ENCODE peak calls at places on chromosomes 12 and 14, in four cellular contexts. One of them, this sample, is unnamed.

GRCh38 chr12:53047221-53048032 is 2.4 kb upstream of the TNS2 start:
- DNase-seq in GM12878: no peak
- DNase-seq in K562: peak
- DNase-seq in HL-60: peak
- DNase-seq in this sample: peak

GRCh38 chr14:67526676-67527459 is 6.2 kb upstream of the PLEKHH1 start:
- DNase-seq in GM12878: peak
- DNase-seq in K562: peak
- DNase-seq in HL-60: no peak
- DNase-seq in this sample: no peak

GRCh38 chr12:130043685-130044421 is 118.4 kb upstream of the FZD10 start:
- DNase-seq in GM12878: no peak
- DNase-seq in K562: no peak
- DNase-seq in HL-60: no peak
- DNase-seq in this sample: no peak

GRCh38 chr14:69242311-69243224 is 17.4 kb upstream of the GALNT16 start:
- DNase-seq in GM12878: peak
- DNase-seq in K562: peak
- DNase-seq in HL-60: no peak
- DNase-seq in this sample: peak

GRCh38 chr14:44910826-44911225 is 50.9 kb downstream of the KLHL28 start:
- DNase-seq in GM12878: no peak
- DNase-seq in K562: no peak
- DNase-seq in HL-60: no peak
- DNase-seq in this sample: no peak

GRCh38 chr14:100056964-100057817 is 8.0 kb upstream of the EVL start:
- DNase-seq in GM12878: no peak
- DNase-seq in K562: peak
- DNase-seq in HL-60: no peak
- DNase-seq in this sample: no peak

GRCh38 chr14:71638523-71639196 is 293.6 kb upstream of the RGS6 start:
- DNase-seq in GM12878: no peak
- DNase-seq in K562: no peak
- DNase-seq in HL-60: no peak
- DNase-seq in this sample: no peak

GRCh38 chr12:133220521-133220920 is 15.2 kb downstream of the ANHX start:
- DNase-seq in GM12878: no peak
- DNase-seq in K562: no peak
- DNase-seq in HL-60: no peak
- DNase-seq in this sample: no peak

GRCh38 chr12:48001426-48002178 is 2.7 kb downstream of the COL2A1 start:
- DNase-seq in GM12878: no peak
- DNase-seq in K562: peak
- DNase-seq in HL-60: no peak
- DNase-seq in this sample: no peak

GRCh38 chr14:39442293-39442692 is 10.1 kb upstream of the FBXO33 start:
- DNase-seq in GM12878: no peak
- DNase-seq in K562: no peak
- DNase-seq in HL-60: no peak
- DNase-seq in this sample: no peak

GRCh38 chr14:63544641-63545234 is 1.6 kb upstream of the PPP2R5E start:
- DNase-seq in GM12878: no peak
- DNase-seq in K562: peak
- DNase-seq in HL-60: no peak
- DNase-seq in this sample: no peak

GRCh38 chr14:100549834-100550625 is 37.2 kb downstream of the BEGAIN start:
- DNase-seq in GM12878: no peak
- DNase-seq in K562: no peak
- DNase-seq in HL-60: no peak
- DNase-seq in this sample: no peak

DNA sequence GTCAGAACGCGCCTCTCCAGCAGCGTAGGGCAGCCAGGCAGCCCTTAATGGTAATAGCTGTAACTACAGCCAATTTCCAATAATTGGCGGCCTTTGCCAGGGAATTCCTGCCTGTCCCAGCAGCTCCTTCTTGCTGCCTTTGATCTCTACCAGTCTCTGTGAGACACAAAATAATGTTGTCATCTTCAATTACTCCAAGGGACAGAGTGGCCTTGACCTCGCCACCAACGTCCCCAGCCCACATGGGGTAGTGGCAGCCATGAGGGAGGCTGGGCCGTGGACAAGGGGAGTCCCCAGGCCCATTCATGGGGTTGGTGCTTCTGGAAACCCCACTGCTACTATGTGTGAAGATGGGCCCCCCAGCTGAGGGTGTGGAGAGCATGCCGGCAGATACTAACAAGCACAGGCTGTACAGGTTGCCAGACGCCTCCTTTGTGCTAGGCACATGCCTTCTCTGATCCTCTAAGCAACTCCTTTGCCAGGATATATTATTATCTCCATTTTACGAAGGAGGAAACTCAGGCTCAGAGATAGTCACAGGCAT is 17.4 kb upstream of the CLMN start:
- DNase-seq in GM12878: no peak
- DNase-seq in K562: no peak
- DNase-seq in HL-60: no peak
- DNase-seq in this sample: no peak
- TF ChIP-seq SPI1 in GM12878: no peak
- TF ChIP-seq SPI1 in K562: no peak
- TF ChIP-seq SPI1 in HL-60: no peak
- TF ChIP-seq SPI1 in this sample: no peak

DNA sequence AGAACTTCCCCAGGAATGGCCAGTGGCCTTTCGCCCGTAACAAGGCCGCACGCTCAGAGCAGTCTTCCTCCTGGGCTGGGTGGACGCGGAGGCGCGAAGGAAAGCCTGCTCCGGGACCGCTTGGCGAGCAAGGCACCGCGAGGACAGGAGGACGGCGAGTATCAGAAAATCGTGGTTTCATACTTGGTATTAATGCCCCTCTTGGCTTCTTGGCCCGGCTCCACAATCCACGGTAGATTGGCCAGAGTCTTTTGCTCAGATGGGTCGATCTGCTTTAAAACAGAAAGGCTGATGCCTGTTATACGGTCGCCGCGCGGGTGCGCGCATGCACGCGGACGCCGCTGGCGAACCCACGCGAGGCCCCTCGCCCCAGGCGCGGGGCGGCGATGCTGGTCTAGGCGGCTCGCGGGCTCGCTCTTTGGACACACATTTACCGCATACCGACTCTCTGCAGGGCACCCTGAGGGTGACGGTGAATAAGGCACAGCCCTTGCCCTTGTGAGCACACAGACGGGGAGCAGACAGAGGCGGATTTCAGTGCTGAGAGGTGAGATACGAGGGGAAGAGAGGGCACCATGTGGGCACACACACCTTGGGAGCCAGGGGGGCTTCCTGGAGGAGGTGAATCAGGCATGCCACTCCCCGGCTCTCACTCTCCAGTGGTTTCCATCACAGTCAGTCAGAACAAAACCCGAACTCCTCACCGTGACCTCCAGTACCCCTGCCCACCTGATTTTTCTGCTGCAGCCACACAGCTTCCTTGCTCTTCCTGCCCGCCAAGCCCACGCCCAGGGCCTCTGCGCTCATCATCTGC is 100.7 kb downstream of the APAF1 start:
- DNase-seq in GM12878: no peak
- DNase-seq in K562: no peak
- DNase-seq in HL-60: no peak
- DNase-seq in this sample: peak
- TF ChIP-seq SPI1 in GM12878: no peak
- TF ChIP-seq SPI1 in K562: no peak
- TF ChIP-seq SPI1 in HL-60: no peak
- TF ChIP-seq SPI1 in this sample: no peak

GRCh38 chr12:18277196-18277595 is 15.9 kb downstream of the PIK3C2G start:
- DNase-seq in GM12878: no peak
- DNase-seq in K562: no peak
- DNase-seq in HL-60: no peak
- DNase-seq in this sample: no peak
- TF ChIP-seq SPI1 in GM12878: no peak
- TF ChIP-seq SPI1 in K562: no peak
- TF ChIP-seq SPI1 in HL-60: no peak
- TF ChIP-seq SPI1 in this sample: no peak

GRCh38 chr14:23299558-23299957 is 3.1 kb downstream of the PPP1R3E start:
- DNase-seq in GM12878: no peak
- DNase-seq in K562: peak
- DNase-seq in HL-60: no peak
- DNase-seq in this sample: no peak
- TF ChIP-seq SPI1 in GM12878: no peak
- TF ChIP-seq SPI1 in K562: no peak
- TF ChIP-seq SPI1 in HL-60: no peak
- TF ChIP-seq SPI1 in this sample: no peak

This sample was measured in GM12891.